ENCODE peak calls at places on chromosome 10, in seven cellular contexts. One of them, this sample, is unnamed.

GRCh38 chr10:126160971-126161630 is 227.2 kb downstream of the ADAM12 start:
- ATAC-seq in pancreas: no peak
- ATAC-seq in stimulated activated naive CD8-positive, alpha-beta T cell treated with anti-CD3 and anti-CD28 coated beads, Interleukin-15, Interleukin-2, amounts not matched to agents 100 U/mL and 50 U/mL, for 24 hours: no peak
- ATAC-seq in PC-3: no peak
- ATAC-seq in A549: no peak
- ATAC-seq in left lung: peak; percentile 49
- ATAC-seq in activated naive CD8-positive, alpha-beta T cell treated with anti-CD3 and anti-CD28 coated beads, Interleukin-2, amount 10 ng/mL, durations not matched to agents 7 days and 5 days: no peak
- ATAC-seq in this sample: no peak

GRCh38 chr10:85791846-85792532 is 574.6 kb downstream of the GRID1 start:
- ATAC-seq in pancreas: no peak
- ATAC-seq in stimulated activated naive CD8-positive, alpha-beta T cell treated with anti-CD3 and anti-CD28 coated beads, Interleukin-15, Interleukin-2, amounts not matched to agents 100 U/mL and 50 U/mL, for 24 hours: no peak
- ATAC-seq in PC-3: no peak
- ATAC-seq in A549: no peak
- ATAC-seq in left lung: no peak
- ATAC-seq in activated naive CD8-positive, alpha-beta T cell treated with anti-CD3 and anti-CD28 coated beads, Interleukin-2, amount 10 ng/mL, durations not matched to agents 7 days and 5 days: no peak
- ATAC-seq in this sample: no peak

GRCh38 chr10:22554481-22555182 is 159.7 kb downstream of the PIP4K2A start:
- ATAC-seq in pancreas: peak; percentile 94
- ATAC-seq in stimulated activated naive CD8-positive, alpha-beta T cell treated with anti-CD3 and anti-CD28 coated beads, Interleukin-15, Interleukin-2, amounts not matched to agents 100 U/mL and 50 U/mL, for 24 hours: no peak
- ATAC-seq in PC-3: no peak
- ATAC-seq in A549: no peak
- ATAC-seq in left lung: peak; percentile 90
- ATAC-seq in activated naive CD8-positive, alpha-beta T cell treated with anti-CD3 and anti-CD28 coated beads, Interleukin-2, amount 10 ng/mL, durations not matched to agents 7 days and 5 days: no peak
- ATAC-seq in this sample: no peak

GRCh38 chr10:80382989-80383388 is 25.4 kb upstream of the PRXL2A start:
- ATAC-seq in pancreas: no peak
- ATAC-seq in stimulated activated naive CD8-positive, alpha-beta T cell treated with anti-CD3 and anti-CD28 coated beads, Interleukin-15, Interleukin-2, amounts not matched to agents 100 U/mL and 50 U/mL, for 24 hours: no peak
- ATAC-seq in PC-3: no peak
- ATAC-seq in A549: peak; percentile 70
- ATAC-seq in left lung: peak; percentile 52
- ATAC-seq in activated naive CD8-positive, alpha-beta T cell treated with anti-CD3 and anti-CD28 coated beads, Interleukin-2, amount 10 ng/mL, durations not matched to agents 7 days and 5 days: peak; percentile 60
- ATAC-seq in this sample: no peak

GRCh38 chr10:73916761-73917470 is 6.0 kb downstream of the PLAU start:
- ATAC-seq in pancreas: no peak
- ATAC-seq in stimulated activated naive CD8-positive, alpha-beta T cell treated with anti-CD3 and anti-CD28 coated beads, Interleukin-15, Interleukin-2, amounts not matched to agents 100 U/mL and 50 U/mL, for 24 hours: no peak
- ATAC-seq in PC-3: peak; percentile 5
- ATAC-seq in A549: no peak
- ATAC-seq in left lung: peak; percentile 48
- ATAC-seq in activated naive CD8-positive, alpha-beta T cell treated with anti-CD3 and anti-CD28 coated beads, Interleukin-2, amount 10 ng/mL, durations not matched to agents 7 days and 5 days: peak; percentile 21
- ATAC-seq in this sample: no peak

GRCh38 chr10:413662-414071 is 275.8 kb downstream of the DIP2C start:
- ATAC-seq in pancreas: no peak
- ATAC-seq in stimulated activated naive CD8-positive, alpha-beta T cell treated with anti-CD3 and anti-CD28 coated beads, Interleukin-15, Interleukin-2, amounts not matched to agents 100 U/mL and 50 U/mL, for 24 hours: no peak
- ATAC-seq in PC-3: no peak
- ATAC-seq in A549: no peak
- ATAC-seq in left lung: no peak
- ATAC-seq in activated naive CD8-positive, alpha-beta T cell treated with anti-CD3 and anti-CD28 coated beads, Interleukin-2, amount 10 ng/mL, durations not matched to agents 7 days and 5 days: no peak
- ATAC-seq in this sample: no peak

GRCh38 chr10:59847326-59847725 is 59.0 kb downstream of the CCDC6 start:
- ATAC-seq in pancreas: no peak
- ATAC-seq in stimulated activated naive CD8-positive, alpha-beta T cell treated with anti-CD3 and anti-CD28 coated beads, Interleukin-15, Interleukin-2, amounts not matched to agents 100 U/mL and 50 U/mL, for 24 hours: no peak
- ATAC-seq in PC-3: no peak
- ATAC-seq in A549: no peak
- ATAC-seq in left lung: no peak
- ATAC-seq in activated naive CD8-positive, alpha-beta T cell treated with anti-CD3 and anti-CD28 coated beads, Interleukin-2, amount 10 ng/mL, durations not matched to agents 7 days and 5 days: no peak
- ATAC-seq in this sample: no peak

GRCh38 chr10:74875966-74876365 is 49.6 kb downstream of the KAT6B start:
- ATAC-seq in pancreas: peak; percentile 56
- ATAC-seq in stimulated activated naive CD8-positive, alpha-beta T cell treated with anti-CD3 and anti-CD28 coated beads, Interleukin-15, Interleukin-2, amounts not matched to agents 100 U/mL and 50 U/mL, for 24 hours: no peak
- ATAC-seq in PC-3: peak; percentile 92
- ATAC-seq in A549: no peak
- ATAC-seq in left lung: peak; percentile 81
- ATAC-seq in activated naive CD8-positive, alpha-beta T cell treated with anti-CD3 and anti-CD28 coated beads, Interleukin-2, amount 10 ng/mL, durations not matched to agents 7 days and 5 days: no peak
- ATAC-seq in this sample: no peak

GRCh38 chr10:14884082-14884481 is 5.4 kb downstream of the SUV39H2 start:
- ATAC-seq in pancreas: no peak
- ATAC-seq in stimulated activated naive CD8-positive, alpha-beta T cell treated with anti-CD3 and anti-CD28 coated beads, Interleukin-15, Interleukin-2, amounts not matched to agents 100 U/mL and 50 U/mL, for 24 hours: peak; percentile 80
- ATAC-seq in PC-3: no peak
- ATAC-seq in A549: no peak
- ATAC-seq in left lung: no peak
- ATAC-seq in activated naive CD8-positive, alpha-beta T cell treated with anti-CD3 and anti-CD28 coated beads, Interleukin-2, amount 10 ng/mL, durations not matched to agents 7 days and 5 days: peak; percentile 28
- ATAC-seq in this sample: no peak

GRCh38 chr10:88095778-88096452 is 232.5 kb downstream of the PTEN start:
- ATAC-seq in pancreas: peak; percentile 79
- ATAC-seq in stimulated activated naive CD8-positive, alpha-beta T cell treated with anti-CD3 and anti-CD28 coated beads, Interleukin-15, Interleukin-2, amounts not matched to agents 100 U/mL and 50 U/mL, for 24 hours: no peak
- ATAC-seq in PC-3: no peak
- ATAC-seq in A549: no peak
- ATAC-seq in left lung: no peak
- ATAC-seq in activated naive CD8-positive, alpha-beta T cell treated with anti-CD3 and anti-CD28 coated beads, Interleukin-2, amount 10 ng/mL, durations not matched to agents 7 days and 5 days: no peak
- ATAC-seq in this sample: no peak

GRCh38 chr10:117364121-117364960 is 10.9 kb downstream of the PDZD8 start:
- ATAC-seq in pancreas: no peak
- ATAC-seq in stimulated activated naive CD8-positive, alpha-beta T cell treated with anti-CD3 and anti-CD28 coated beads, Interleukin-15, Interleukin-2, amounts not matched to agents 100 U/mL and 50 U/mL, for 24 hours: no peak
- ATAC-seq in PC-3: no peak
- ATAC-seq in A549: peak; percentile 48
- ATAC-seq in left lung: no peak
- ATAC-seq in activated naive CD8-positive, alpha-beta T cell treated with anti-CD3 and anti-CD28 coated beads, Interleukin-2, amount 10 ng/mL, durations not matched to agents 7 days and 5 days: no peak
- ATAC-seq in this sample: no peak